ENCODE peak calls at places on chromosomes 5 and 9, in seven cellular contexts. O is activated naive CD8-positive, alpha-beta T cell treated with anti-CD3 and anti-CD28 coated beads, Interleukin-2, amount 50 U/mL, for 24 hours; V is astrocyte of the hippocampus; U is stimulated activated CD4-positive, alpha-beta T cell treated with anti-CD3 and anti-CD28 coated beads, Interleukin-1b, Interleukin-23, amount 100 ng/mL, for 1 hour; Z is stimulated activated CD8-positive, alpha-beta memory T cell treated with anti-CD3 and anti-CD28 coated beads, Interleukin-15, amount 100 ng/mL, for 1 hour; A is aorta; B is effector CD4-positive, alpha-beta T cell. R is an unnamed sample.

GRCh38 chr5:88269222-88269771 is 652 bp upstream of the TMEM161B start:
- DNase-seq in O (no peak), V (peak), U (no peak), Z (no peak), A (no peak), B (peak), R (peak)

GRCh38 chr9:120424248-120424647 is 155.7 kb downstream of the CDK5RAP2 start:
- DNase-seq in O (no peak), V (no peak), U (no peak), Z (no peak), A (no peak), B (no peak), R (no peak)

GRCh38 chr5:40052812-40053211 is 626.9 kb upstream of the PTGER4 start:
- DNase-seq in O (no peak), V (no peak), U (no peak), Z (no peak), A (no peak), B (no peak), R (peak)

GRCh38 chr9:35962126-35962906 is 4.4 kb upstream of the OR2S2 start:
- DNase-seq in O (no peak), V (peak), U (no peak), Z (no peak), A (no peak), B (no peak), R (peak)

GRCh38 chr9:19988281-19988680 is 199.4 kb upstream of the SLC24A2 start:
- DNase-seq in O (no peak), V (no peak), U (no peak), Z (no peak), A (no peak), B (no peak), R (no peak)

GRCh38 chr9:121272401-121272948 is 4.5 kb downstream of the GSN start:
- DNase-seq in O (no peak), V (no peak), U (no peak), Z (no peak), A (no peak), B (no peak), R (no peak)

GRCh38 chr5:73118331-73119011 is 1.9 kb upstream of the TMEM171 start:
- DNase-seq in O (no peak), V (no peak), U (no peak), Z (no peak), A (no peak), B (no peak), R (no peak)

GRCh38 chr5:131932235-131932634 is 13.2 kb downstream of the MEIKIN start:
- DNase-seq in O (no peak), V (no peak), U (no peak), Z (no peak), A (no peak), B (no peak), R (no peak)

GRCh38 chr9:37740128-37740527 is 13.5 kb upstream of the TRMT10B start:
- DNase-seq in O (no peak), V (no peak), U (no peak), Z (no peak), A (no peak), B (no peak), R (no peak)

GRCh38 chr5:62306494-62307363 is 723 bp downstream of the KIF2A start:
- DNase-seq in O (peak), V (peak), U (no peak), Z (peak), A (no peak), B (peak), R (peak)

GRCh38 chr5:99187611-99188010 is 258.8 kb upstream of the CHD1 start:
- DNase-seq in O (no peak), V (no peak), U (no peak), Z (no peak), A (no peak), B (no peak), R (no peak)